ENCODE peak calls at places on chromosomes 1 and 21, in seven cellular contexts. H is NT2/D1, L is cardiac fibroblast, Y is AG10803, B is heart right ventricle, V is fibroblast of villous mesenchyme, I is coronary artery. C is an unnamed sample.

GRCh38 chr21:16124397-16125130 is 394.8 kb downstream of the USP25 start:
- DNase-seq in H (no peak), V (peak), L (peak), I (no peak), B (no peak), Y (peak), C (peak)

GRCh38 chr1:105137543-105138444 is 1388.1 kb downstream of the AMY1C start:
- DNase-seq in H (peak), Y (no peak), I (no peak), B (no peak), V (no peak), L (no peak), C (no peak)

GRCh38 chr1:231011360-231011759 is 28.7 kb downstream of the FAM89A start:
- DNase-seq in I (no peak), L (no peak), H (no peak), V (no peak), B (no peak), Y (no peak), C (no peak)

GRCh38 chr1:205434738-205435137 is 12.9 kb upstream of the LEMD1 start:
- DNase-seq in H (no peak), I (no peak), B (no peak), L (no peak), V (no peak), Y (no peak), C (no peak)

GRCh38 chr1:182995894-182996293 is 27.3 kb upstream of the LAMC1 start:
- DNase-seq in V (no peak), L (peak), B (no peak), I (no peak), Y (no peak), H (no peak), C (no peak)

GRCh38 chr1:32246888-32247273 is at the start of gene FAM167B:
- DNase-seq in V (peak), Y (peak), L (peak), I (no peak), B (peak), H (no peak), C (peak)

GRCh38 chr1:93701619-93702018 is 20.0 kb upstream of the BCAR3 start:
- DNase-seq in Y (peak), L (peak), B (no peak), I (peak), V (peak), H (no peak), C (peak)

GRCh38 chr1:119327436-119328155 is 41.0 kb upstream of the HAO2 start:
- DNase-seq in H (no peak), L (peak), Y (peak), I (no peak), B (no peak), V (peak), C (peak)

GRCh38 chr21:35053356-35054096 is 4.4 kb upstream of the RUNX1 start:
- DNase-seq in Y (peak), I (no peak), H (no peak), L (peak), B (no peak), V (peak), C (no peak)

GRCh38 chr1:35269190-35269988 is 880 bp downstream of the ZMYM4 start:
- DNase-seq in V (peak), I (no peak), B (no peak), Y (peak), H (no peak), L (peak), C (no peak)

GRCh38 chr1:92038695-92039346 is 9.0 kb downstream of the EPHX4 start:
- DNase-seq in Y (no peak), I (no peak), L (no peak), B (no peak), V (no peak), H (no peak), C (no peak)

GRCh38 chr1:243461700-243462099 is 205.9 kb downstream of the SDCCAG8 start:
- DNase-seq in V (no peak), B (no peak), L (no peak), I (no peak), H (no peak), Y (no peak), C (no peak)

DNA sequence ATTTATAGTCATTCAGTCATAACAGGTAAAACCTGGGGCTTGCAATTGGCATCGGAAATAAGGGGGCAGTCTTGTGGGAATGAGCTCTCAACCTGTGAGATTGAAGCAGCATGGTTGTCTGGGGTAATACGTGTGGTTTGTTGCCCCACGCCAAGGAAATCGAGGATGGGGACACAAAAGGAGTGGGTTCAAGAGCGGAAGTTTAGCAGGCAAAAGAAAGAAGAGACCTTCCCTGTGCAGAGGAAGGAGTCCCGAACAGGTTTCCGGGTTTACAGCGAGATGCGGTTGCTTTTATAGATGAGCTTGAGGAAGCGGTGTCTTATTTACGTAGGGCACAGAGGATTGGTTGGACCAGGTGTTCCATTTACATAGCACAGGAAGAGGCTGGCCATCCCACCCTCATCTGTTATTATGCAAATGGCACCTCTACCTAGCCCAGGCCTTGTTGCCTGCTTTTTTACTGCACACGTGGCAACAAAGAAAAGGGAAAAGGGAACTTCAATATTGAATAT is 37.3 kb downstream of the IFNAR1 start:
- DNase-seq in V (no peak), Y (no peak), H (peak), B (peak), L (no peak), I (no peak), C (no peak)
- H3K4me3 ChIP-seq in V (no peak), Y (no peak), H (no peak), B (no peak), L (no peak), I (no peak), C (no peak)

DNA sequence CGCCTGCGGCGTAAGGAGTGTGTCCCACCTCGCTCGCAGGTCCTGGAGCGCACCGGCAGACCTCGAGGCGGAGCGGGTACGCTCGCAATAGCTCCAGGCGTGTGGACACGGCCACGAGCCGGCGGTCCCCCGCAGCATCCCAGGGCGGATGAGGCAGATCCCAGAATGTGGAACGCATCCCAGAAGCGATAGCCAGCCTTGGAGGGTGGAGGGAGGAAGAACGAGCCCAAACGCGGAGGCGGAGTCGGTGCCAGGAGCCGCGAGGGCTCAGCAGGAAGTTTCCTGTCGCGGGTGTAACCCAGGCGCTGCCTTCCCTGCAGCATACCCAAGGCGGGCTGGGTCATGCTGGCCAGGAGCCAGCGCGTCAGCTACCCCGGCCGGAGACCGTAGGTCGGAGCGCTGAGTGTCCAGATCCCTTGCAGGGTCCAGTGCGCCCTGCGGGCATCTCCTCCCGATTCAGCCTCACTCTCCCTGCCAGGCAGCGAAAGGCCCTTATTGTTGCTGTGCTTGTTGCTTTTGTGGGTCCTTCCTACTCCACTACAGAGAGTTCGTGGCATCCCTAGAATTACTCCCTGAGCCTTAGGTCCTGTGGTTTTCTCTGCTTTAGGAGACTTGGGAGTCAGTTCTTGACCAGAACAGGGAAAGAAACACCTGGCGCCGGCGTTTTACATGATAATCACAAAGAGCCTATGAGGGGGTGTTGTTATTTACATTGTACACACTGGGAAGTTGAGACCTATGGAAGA is 27.7 kb downstream of the STYXL2 start:
- DNase-seq in L (peak), Y (peak), I (no peak), B (no peak), V (no peak), H (no peak), C (no peak)
- H3K4me3 ChIP-seq in L (peak), Y (peak), I (peak), B (peak), V (peak), H (peak), C (peak)

GRCh38 chr1:147247656-147248238 is 5.3 kb downstream of the CHD1L start:
- DNase-seq in L (no peak), B (no peak), Y (no peak), H (no peak), I (no peak), V (no peak), C (no peak)
- H3K4me3 ChIP-seq in L (no peak), B (no peak), Y (no peak), H (no peak), I (no peak), V (no peak), C (no peak)

DNA sequence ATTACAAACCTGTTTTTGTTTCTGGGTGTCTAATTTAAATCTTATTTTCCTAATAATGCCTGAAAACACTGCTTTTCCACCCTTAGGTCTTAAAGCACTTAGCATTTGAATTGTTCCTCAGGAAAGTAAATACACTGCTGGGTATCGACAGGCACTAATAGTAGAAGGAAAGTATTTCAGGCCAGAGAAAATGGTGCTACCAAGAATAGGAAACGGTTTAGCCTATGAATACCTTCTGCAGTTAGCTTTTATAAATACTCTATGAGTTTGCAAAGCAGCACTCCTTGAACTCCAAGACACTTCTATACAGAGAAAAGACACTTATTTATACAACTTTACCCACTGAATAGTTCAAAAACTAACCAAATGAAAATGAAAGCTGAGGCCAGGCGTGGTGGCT is 6.8 kb downstream of the FUBP1 start:
- DNase-seq in L (no peak), I (no peak), V (no peak), Y (no peak), H (no peak), B (no peak), C (no peak)
- H3K4me3 ChIP-seq in L (no peak), I (no peak), V (no peak), Y (no peak), H (no peak), B (no peak), C (no peak)

DNA sequence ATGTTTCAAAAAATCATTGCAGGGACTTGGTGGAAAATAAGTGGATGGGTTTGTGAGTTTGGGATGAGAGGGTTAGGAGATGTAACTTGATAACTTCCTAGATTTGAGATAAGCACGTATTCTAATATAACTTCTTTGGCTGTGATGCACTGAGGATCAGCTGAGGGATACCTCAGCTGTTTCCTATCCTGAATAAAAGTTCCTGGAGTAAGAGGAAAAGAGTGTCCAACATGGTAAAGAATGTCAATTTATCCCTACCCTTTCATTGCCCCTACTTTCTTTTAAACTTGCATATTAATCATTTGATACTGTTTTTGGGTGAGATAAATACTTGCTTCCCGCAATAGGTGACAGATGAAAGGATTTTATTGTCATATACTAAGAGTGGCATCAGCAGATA is 1.5 kb upstream of the SUCO start:
- DNase-seq in H (no peak), I (no peak), L (no peak), B (no peak), Y (no peak), V (no peak), C (no peak)
- H3K4me3 ChIP-seq in H (peak), I (peak), L (peak), B (peak), Y (peak), V (peak), C (peak)

DNA sequence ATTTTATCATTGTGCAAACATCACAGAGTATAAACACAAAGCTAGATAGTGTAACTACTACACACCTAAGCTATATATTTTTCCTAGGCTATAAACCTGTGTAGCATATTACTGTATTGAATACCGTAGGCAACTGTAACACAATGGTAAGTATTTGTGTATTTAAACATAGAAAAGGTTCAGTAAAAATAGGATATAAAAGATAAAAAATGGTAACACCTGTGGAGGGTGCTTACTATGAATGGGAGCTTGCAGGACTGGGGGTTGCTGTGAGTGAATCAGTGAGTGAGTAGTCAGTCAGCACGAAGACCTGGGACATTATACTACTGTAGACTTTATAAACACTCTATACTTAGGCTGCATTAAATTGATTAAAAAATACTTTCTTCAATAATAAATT is 4.1 kb downstream of the DTL start:
- DNase-seq in B (no peak), Y (no peak), V (no peak), L (no peak), H (no peak), I (no peak), C (no peak)
- H3K4me3 ChIP-seq in B (no peak), Y (no peak), V (no peak), L (no peak), H (no peak), I (no peak), C (no peak)

GRCh38 chr1:48223372-48224081 is 1.0 kb downstream of the SLC5A9 start:
- DNase-seq in I (peak), Y (no peak), V (no peak), B (no peak), H (no peak), L (no peak), C (no peak)

GRCh38 chr1:48229309-48229708 is 6.8 kb downstream of the SLC5A9 start:
- DNase-seq in Y (no peak), V (no peak), B (no peak), L (no peak), H (no peak), I (no peak), C (no peak)

GRCh38 chr1:48228156-48228555 is 5.6 kb downstream of the SLC5A9 start:
- DNase-seq in V (no peak), I (no peak), H (peak), L (no peak), B (no peak), Y (no peak), C (no peak)

GRCh38 chr1:48225579-48225978 is 3.1 kb downstream of the SLC5A9 start:
- DNase-seq in Y (no peak), L (no peak), I (no peak), H (no peak), V (no peak), B (no peak), C (no peak)

DNA sequence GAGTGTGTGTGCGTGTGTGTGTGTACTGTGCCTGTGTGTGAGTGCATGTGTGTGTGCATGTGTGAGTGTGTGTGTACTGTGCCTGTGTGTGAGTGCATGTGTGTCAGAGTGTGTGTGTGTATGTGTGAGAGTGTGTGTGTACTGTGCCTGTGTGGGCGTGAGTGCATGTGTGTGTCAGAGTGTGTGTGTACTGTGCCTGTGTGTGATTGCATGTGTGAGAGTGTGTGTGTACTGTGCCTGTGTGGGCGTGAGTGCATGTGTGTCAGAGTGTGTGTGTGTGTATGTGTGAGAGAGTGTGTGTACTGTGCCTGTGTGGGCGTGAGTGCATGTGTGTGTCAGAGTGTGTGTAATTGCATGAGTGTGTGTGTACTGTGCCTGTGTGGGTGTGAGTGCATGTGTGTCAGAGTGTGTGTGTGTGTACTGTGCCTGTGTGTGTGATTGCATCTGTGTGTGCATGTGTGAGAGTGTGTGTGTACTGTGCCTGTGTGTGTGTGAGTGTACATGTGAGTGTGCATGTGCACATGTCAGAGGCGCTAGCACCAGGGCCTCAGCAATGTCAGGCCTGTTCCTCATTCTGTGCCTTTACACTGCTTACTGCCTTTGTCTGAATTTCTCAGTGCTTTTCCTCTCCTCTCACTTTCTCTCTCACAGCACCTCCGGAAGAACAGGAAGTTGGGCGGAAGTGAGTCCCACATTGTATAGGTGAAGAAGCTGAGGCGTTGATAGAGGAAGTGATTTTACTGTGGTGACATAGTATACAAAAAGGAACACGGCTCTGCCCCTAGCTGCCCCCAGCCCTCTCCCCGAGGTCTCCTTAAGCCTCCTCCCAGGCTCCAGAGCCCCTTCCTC is 4.9 kb downstream of the SLC5A9 start:
- DNase-seq in Y (no peak), L (no peak), B (no peak), I (no peak), V (no peak), H (no peak), C (no peak)
- H3K4me3 ChIP-seq in Y (no peak), L (no peak), B (no peak), I (no peak), V (no peak), H (no peak), C (no peak)

C was measured in skeletal muscle cell.